ENCODE peak calls at places on chromosomes 11 and 22, in nine cellular contexts. V is ovary, T is pancreas, R is Peyer's patch, Q is body of pancreas, Z is breast epithelium, W is OCI-LY7, S is heart right ventricle, P is AG04450. G is an unnamed sample.

GRCh38 chr11:116033931-116034553 is 529.8 kb upstream of the CADM1 start:
- DNase-seq in R (no peak), T (no peak), Z (no peak), Q (no peak), V (no peak), W (no peak), P (no peak), S (no peak), G (no peak)

GRCh38 chr22:44384563-44384940 is 71.8 kb upstream of the SHISAL1 start:
- DNase-seq in S (no peak), Z (no peak), Q (no peak), W (no peak), V (no peak), R (no peak), P (no peak), T (peak), G (no peak)

GRCh38 chr11:104000798-104001197 is 35.6 kb upstream of the DDI1 start:
- DNase-seq in Q (no peak), R (no peak), Z (no peak), S (no peak), T (no peak), V (no peak), P (no peak), W (no peak), G (no peak)

GRCh38 chr11:33734441-33735165 is 1.6 kb downstream of the CD59 start:
- DNase-seq in R (no peak), P (no peak), Z (no peak), V (no peak), Q (no peak), W (no peak), S (no peak), T (no peak), G (peak)

GRCh38 chr22:39077513-39077840 is 402 bp downstream of the APOBEC3G start:
- DNase-seq in T (no peak), P (no peak), S (no peak), Q (no peak), Z (no peak), R (no peak), V (peak), W (no peak), G (peak)

GRCh38 chr11:45355706-45356041 is 69.5 kb upstream of the SYT13 start:
- DNase-seq in R (no peak), Q (no peak), V (no peak), S (no peak), Z (no peak), P (no peak), T (no peak), W (no peak), G (no peak)

GRCh38 chr22:39655736-39656285 is 85.3 kb downstream of the CACNA1I start:
- DNase-seq in P (no peak), R (no peak), Z (no peak), W (no peak), T (no peak), Q (no peak), V (no peak), S (no peak), G (no peak)

GRCh38 chr22:30178180-30179126 is 68.1 kb downstream of the LIF start:
- DNase-seq in Z (no peak), P (no peak), T (no peak), Q (peak), R (no peak), V (no peak), W (no peak), S (no peak), G (no peak)

GRCh38 chr22:43490311-43490710 is 78.5 kb downstream of the MPPED1 start:
- DNase-seq in W (no peak), T (peak), P (no peak), Q (no peak), S (no peak), R (no peak), Z (no peak), V (no peak), G (no peak)

GRCh38 chr11:129416080-129416820 is 40.6 kb downstream of the BARX2 start:
- DNase-seq in T (no peak), S (no peak), V (no peak), Q (no peak), R (no peak), W (no peak), P (no peak), Z (no peak), G (no peak)

GRCh38 chr11:108836541-108836940 is 171.7 kb downstream of the DDX10 start:
- DNase-seq in R (no peak), P (no peak), Z (no peak), S (no peak), V (no peak), Q (no peak), T (no peak), W (no peak), G (no peak)

GRCh38 chr22:46114518-46115387 is 35.6 kb upstream of the PPARA start:
- DNase-seq in Z (no peak), T (no peak), W (no peak), P (no peak), R (no peak), Q (no peak), V (no peak), S (no peak), G (peak)

GRCh38 chr11:78898376-78898775 is 323.7 kb upstream of the NARS2 start:
- DNase-seq in W (no peak), P (no peak), V (no peak), Q (no peak), S (no peak), T (no peak), R (no peak), Z (no peak), G (no peak)

GRCh38 chr11:82757660-82758301 is 24.1 kb upstream of the FAM181B start:
- DNase-seq in Q (no peak), V (no peak), P (no peak), T (no peak), Z (no peak), R (no peak), W (no peak), S (no peak), G (no peak)

GRCh38 chr11:4095509-4096230 is 1.1 kb downstream of the RRM1 start:
- DNase-seq in P (no peak), R (no peak), Z (no peak), Q (no peak), W (peak), V (no peak), T (no peak), S (no peak), G (peak)

GRCh38 chr11:133983660-133984316 is 27.0 kb upstream of the IGSF9B start:
- DNase-seq in Z (no peak), W (no peak), Q (no peak), S (no peak), T (no peak), R (no peak), V (no peak), P (no peak), G (no peak)

GRCh38 chr11:86919557-86920210 is 35.5 kb downstream of the FZD4 start:
- DNase-seq in T (no peak), W (peak), P (peak), Q (peak), R (no peak), V (no peak), S (peak), Z (no peak), G (peak)

GRCh38 chr11:114208371-114208770 is 87.8 kb upstream of the NNMT start:
- DNase-seq in V (no peak), R (no peak), T (no peak), Q (no peak), Z (no peak), W (no peak), S (no peak), P (no peak), G (no peak)

GRCh38 chr11:65645710-65646109 is 7.8 kb downstream of the SIPA1 start:
- DNase-seq in P (no peak), Q (no peak), S (no peak), W (no peak), R (no peak), Z (no peak), V (no peak), T (no peak), G (peak)

GRCh38 chr11:65644837-65645236 is 6.9 kb downstream of the SIPA1 start:
- DNase-seq in V (no peak), Q (no peak), S (no peak), W (no peak), Z (no peak), R (no peak), P (no peak), T (peak), G (no peak)

GRCh38 chr11:65646288-65646734 is 8.4 kb downstream of the SIPA1 start:
- DNase-seq in T (peak), V (no peak), S (no peak), P (no peak), Z (no peak), R (no peak), Q (no peak), W (no peak), G (no peak)

GRCh38 chr11:65648997-65649491 is 11.1 kb downstream of the SIPA1 start:
- DNase-seq in T (no peak), Z (no peak), R (no peak), V (peak), S (no peak), Q (no peak), P (no peak), W (no peak), G (no peak)

GRCh38 chr11:65646921-65647701 is 9.2 kb downstream of the SIPA1 start:
- DNase-seq in S (no peak), W (no peak), V (peak), R (no peak), T (peak), P (no peak), Q (peak), Z (peak), G (peak)
- H3K4me3 ChIP-seq in S (no peak), W (no peak), V (peak), R (no peak), T (peak), P (no peak), Q (no peak), Z (no peak), G (no peak)

DNA sequence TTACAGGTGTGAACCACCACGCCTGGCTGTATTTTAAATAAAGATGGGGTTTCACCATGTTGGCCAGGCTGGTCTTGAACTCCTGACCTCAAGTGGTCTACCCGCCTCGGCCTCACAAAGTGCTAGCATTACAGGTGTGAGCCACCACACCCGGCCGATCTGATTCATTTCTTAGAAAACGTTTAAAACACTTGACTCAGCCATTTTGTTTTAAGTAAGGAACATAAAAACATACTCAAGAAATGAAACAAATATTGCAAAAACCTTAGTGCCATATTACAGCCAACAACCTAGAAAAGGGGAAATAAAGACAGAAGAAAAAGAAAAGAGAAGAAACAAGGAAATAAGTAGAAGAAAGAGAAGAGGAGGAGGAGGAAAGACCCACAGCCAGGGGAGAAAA is 17.4 kb downstream of the LRFN4 start:
- DNase-seq in Q (no peak), S (no peak), Z (no peak), V (no peak), W (no peak), R (no peak), T (no peak), P (no peak), G (no peak)
- TF ChIP-seq CTCF in Q (no peak), S (no peak), Z (no peak), V (no peak), W (peak), R (no peak), T (no peak), P (no peak), G (no peak)

GRCh38 chr11:73651661-73652045 is 5.3 kb downstream of the PLEKHB1 start:
- DNase-seq in Q (no peak), T (no peak), S (no peak), W (no peak), R (no peak), V (no peak), Z (no peak), P (no peak), G (no peak)
- H3K4me3 ChIP-seq in Q (no peak), T (no peak), S (no peak), W (no peak), R (no peak), V (no peak), Z (no peak), P (no peak), G (no peak)

GRCh38 chr11:67355794-67356550 is 2.6 kb upstream of the POLD4 start:
- DNase-seq in R (no peak), V (no peak), P (no peak), S (no peak), W (peak), Z (no peak), T (no peak), Q (no peak), G (no peak)

GRCh38 chr11:67355023-67355793 is 1.9 kb upstream of the POLD4 start:
- DNase-seq in Z (no peak), W (no peak), Q (no peak), S (no peak), R (no peak), V (no peak), P (no peak), T (no peak), G (no peak)

GRCh38 chr11:67352546-67353316 is 615 bp downstream of the POLD4 start:
- DNase-seq in T (no peak), R (peak), V (no peak), S (peak), Z (no peak), W (peak), Q (peak), P (no peak), G (peak)

GRCh38 chr11:67353317-67354313 is at the start of gene POLD4:
- DNase-seq in Z (peak), T (peak), W (peak), P (peak), Q (peak), V (peak), S (peak), R (peak), G (peak)

GRCh38 chr11:67354314-67355022 is 1.1 kb upstream of the POLD4 start:
- DNase-seq in Q (peak), R (no peak), Z (no peak), V (peak), P (peak), S (peak), T (no peak), W (no peak), G (peak)
- TF ChIP-seq CTCF in Q (no peak), R (no peak), Z (no peak), V (peak), P (peak), S (no peak), T (no peak), W (no peak), G (peak)